ENCODE peak calls at places on chromosome 1, in six cellular contexts. I is upper lobe of right lung, B is transverse colon, G is cardiac muscle cell, N is IMR-90, P is heart right ventricle. R is an unnamed sample.

GRCh38 chr1:7707527-7707926 is 63.6 kb upstream of the VAMP3 start:
- DNase-seq in N (peak; percentile 20), P (no peak), I (no peak), G (no peak), B (no peak), R (no peak)

GRCh38 chr1:1283821-1284220 is 3.6 kb downstream of the SCNN1D start:
- DNase-seq in B (peak; percentile 8), P (no peak), I (no peak), N (no peak), G (no peak), R (peak; percentile 58)

GRCh38 chr1:18360251-18360650 is 120.5 kb upstream of the KLHDC7A start:
- DNase-seq in B (no peak), I (no peak), N (no peak), P (no peak), G (no peak), R (peak; percentile 46)

GRCh38 chr1:199226163-199226562 is 587.3 kb downstream of the PTPRC start:
- DNase-seq in N (peak; percentile 75), I (no peak), P (no peak), B (no peak), G (no peak), R (peak; percentile 75)

GRCh38 chr1:155013632-155014031 is 11.0 kb downstream of the ZBTB7B start:
- DNase-seq in I (no peak), G (no peak), B (peak; percentile 26), N (no peak), P (no peak), R (no peak)

GRCh38 chr1:28118640-28119307 is 30.4 kb upstream of the EYA3 start:
- DNase-seq in I (no peak), N (no peak), B (no peak), G (no peak), P (no peak), R (no peak)

GRCh38 chr1:22908880-22909426 is 63.7 kb downstream of the LACTBL1 start:
- DNase-seq in P (no peak), N (no peak), B (no peak), G (no peak), I (no peak), R (no peak)

GRCh38 chr1:167297222-167298214 is 76.8 kb downstream of the POU2F1 start:
- DNase-seq in G (no peak), N (peak; percentile 3), B (peak; percentile 59), P (no peak), I (no peak), R (no peak)

GRCh38 chr1:207833381-207833780 is 77.5 kb downstream of the CD34 start:
- DNase-seq in I (no peak), G (no peak), N (no peak), B (no peak), P (no peak), R (no peak)

GRCh38 chr1:78045850-78046778 is at the start of gene GIPC2:
- DNase-seq in N (peak; percentile 18), I (peak; percentile 65), G (peak; percentile 47), P (peak; percentile 24), B (peak; percentile 64), R (no peak)

GRCh38 chr1:10638559-10639300 is 157.7 kb downstream of the CASZ1 start:
- DNase-seq in P (no peak), G (no peak), N (no peak), I (no peak), B (no peak), R (no peak)

GRCh38 chr1:156291226-156292061 is 4.0 kb downstream of the GLMP start:
- DNase-seq in I (peak; percentile 93), P (peak; percentile 87), B (peak; percentile 92), N (peak; percentile 72), G (peak; percentile 91), R (peak; percentile 76)

GRCh38 chr1:245234217-245235120 is 79.7 kb downstream of the KIF26B start:
- DNase-seq in I (peak; percentile 62), G (no peak), N (no peak), P (no peak), B (no peak), R (no peak)

GRCh38 chr1:2784854-2785630 is 16.5 kb downstream of the TTC34 start:
- DNase-seq in B (no peak), G (no peak), N (no peak), I (no peak), P (no peak), R (no peak)

GRCh38 chr1:16163882-16164820 is 8.3 kb upstream of the EPHA2 start:
- DNase-seq in G (no peak), B (no peak), N (peak; percentile 100), P (no peak), I (no peak), R (peak; percentile 94)

DNA sequence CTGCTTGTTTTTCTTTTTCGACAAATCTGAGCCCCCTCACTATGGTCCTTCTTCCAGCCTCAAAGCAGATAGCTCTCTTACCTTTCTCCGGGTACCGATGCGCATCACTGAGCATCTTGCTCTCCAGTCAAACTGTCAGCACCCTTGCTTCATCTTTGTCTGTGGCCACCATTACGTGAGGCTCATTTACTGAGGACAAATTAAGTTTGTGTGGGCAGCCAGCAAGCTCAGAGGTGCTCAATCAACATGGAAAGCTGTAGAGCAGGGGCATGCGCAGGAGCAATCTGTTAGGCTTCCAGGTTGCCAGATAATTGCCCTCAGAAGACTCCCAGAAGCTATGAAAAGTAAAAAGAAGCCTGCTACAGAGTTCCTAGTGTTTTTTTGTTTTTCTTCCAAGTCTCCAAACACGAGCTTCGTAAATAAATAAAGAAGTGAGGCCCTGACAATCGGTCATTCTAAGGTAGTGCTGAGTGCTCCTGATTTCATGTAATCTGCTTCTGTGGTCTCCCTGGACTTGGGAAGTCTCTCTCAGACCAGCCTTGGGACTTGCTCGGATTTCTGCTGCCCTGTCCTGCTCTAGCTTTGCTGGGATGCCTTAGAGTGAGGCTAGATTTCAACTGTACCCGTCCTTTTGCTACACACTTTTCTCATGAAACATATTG is 1.8 kb downstream of the C1orf53 start:
- DNase-seq in I (no peak), N (no peak), G (no peak), B (no peak), P (no peak), R (no peak)
- H3K4me3 ChIP-seq in I (no peak overlapping the region), N (no peak overlapping the region), G (no peak overlapping the region), B (no peak overlapping the region), P (no peak overlapping the region), R (no peak overlapping the region)

DNA sequence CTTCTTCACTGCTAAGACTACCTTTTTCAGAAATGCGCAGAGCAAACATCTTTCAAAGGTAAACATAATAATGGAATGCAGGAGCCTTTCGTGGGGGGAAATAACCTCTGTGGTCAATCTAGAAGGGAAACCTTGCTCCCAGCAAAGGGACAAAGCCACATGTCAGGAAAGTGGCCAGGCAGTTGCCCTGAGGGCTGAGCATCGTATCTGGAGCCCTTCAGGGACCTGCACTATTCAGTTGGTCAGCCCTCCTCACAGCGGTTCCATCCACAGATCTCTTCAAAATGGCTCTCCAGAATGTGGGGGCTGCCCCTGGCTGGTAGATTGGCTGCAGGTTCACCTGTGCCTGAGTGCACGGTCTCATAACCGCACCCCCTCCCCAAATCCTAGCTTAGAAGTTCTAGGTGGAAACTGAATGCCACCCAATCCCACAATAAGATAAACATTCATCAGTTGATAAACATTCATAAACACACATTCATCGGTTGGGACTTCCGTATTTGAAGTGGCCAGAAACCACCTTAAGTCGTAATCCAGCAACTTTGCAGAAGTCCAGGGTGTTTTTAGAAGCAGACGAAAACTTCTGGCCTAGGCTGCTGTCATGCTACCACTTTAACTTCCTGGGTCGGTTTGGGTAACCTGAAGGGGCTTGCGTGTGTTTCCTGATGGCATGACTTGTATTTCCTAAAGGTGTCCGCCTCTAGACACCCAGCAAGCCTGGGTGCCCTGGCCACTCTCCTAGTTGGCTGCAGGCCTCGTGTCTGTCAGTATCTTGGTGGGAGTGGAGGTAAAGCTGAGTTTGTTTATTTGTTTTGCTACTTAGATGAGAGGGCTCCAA is 50.5 kb downstream of the RASSF5 start:
- DNase-seq in P (no peak), B (no peak), I (no peak), N (no peak), G (no peak), R (peak; percentile 61)
- H3K4me1 ChIP-seq in P (peaks cover 46% of the 10 kb centered on the region), B (peaks cover 62% of the 10 kb centered on the region), I (peaks cover 55% of the 10 kb centered on the region), N (peaks cover 4% of the 10 kb centered on the region), G (peaks cover 73% of the 10 kb centered on the region), R (peaks cover 28% of the 10 kb centered on the region)

DNA sequence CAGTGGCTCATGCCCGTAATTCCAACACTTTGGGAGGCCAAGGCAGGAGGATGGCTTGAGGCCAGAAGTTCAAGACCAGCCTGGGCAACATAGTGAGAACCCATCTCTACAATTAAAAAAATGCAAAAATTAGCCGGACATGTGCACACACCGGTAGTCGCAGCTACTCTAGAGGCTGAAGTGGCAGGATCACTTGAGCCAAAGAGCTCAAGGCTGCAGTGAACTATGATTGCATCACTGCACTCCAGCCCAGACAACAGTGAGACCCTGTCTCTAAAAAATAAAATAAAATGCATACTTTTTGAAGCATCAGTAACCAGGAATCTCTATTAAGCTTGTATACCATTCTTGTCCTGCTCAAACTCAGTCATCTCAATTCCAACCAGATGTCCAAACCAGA is 27.2 kb upstream of the EEIG2 start:
- DNase-seq in P (no peak), B (no peak), I (no peak), G (no peak), N (no peak), R (no peak)
- TF ChIP-seq CTCF in P (no peak), B (no peak), I (no peak), G (no peak), N (no peak), R (no peak)

GRCh38 chr1:36420409-36420808 is 22.7 kb upstream of the LSM10 start:
- DNase-seq in I (no peak), P (no peak), G (no peak), B (no peak), N (no peak), R (no peak)
- H3K4me3 ChIP-seq in I (no peak overlapping the region), P (no peak overlapping the region), G (no peak overlapping the region), B (no peak overlapping the region), N (no peak overlapping the region), R (no peak overlapping the region)

R was measured in PC-3.